ENCODE peak calls at places on chromosomes 1 and 21, in five cellular contexts. T, W, C, Z and V are unnamed samples.

GRCh38 chr1:14631421-14631820 is 32.9 kb downstream of the KAZN start:
- DNase-seq in C (no peak), T (no peak), W (no peak), Z (no peak), V (no peak)

GRCh38 chr21:44372616-44373015 is 19.2 kb downstream of the TRPM2 start:
- DNase-seq in C (no peak), T (peak; percentile 21), Z (no peak), W (no peak), V (no peak)

GRCh38 chr1:23403038-23403336 is 21.6 kb downstream of the TCEA3 start:
- DNase-seq in T (no peak), W (no peak), Z (no peak), C (peak; percentile 86), V (peak; percentile 28)

GRCh38 chr1:206466840-206467649 is 3.2 kb upstream of the IKBKE start:
- DNase-seq in Z (no peak), W (no peak), T (no peak), C (no peak), V (no peak)

GRCh38 chr21:31136891-31137290 is 98.6 kb upstream of the KRTAP19-8 start:
- DNase-seq in C (peak; percentile 74), W (no peak), T (no peak), Z (no peak), V (peak; percentile 31)

GRCh38 chr1:230842801-230843200 is 25.5 kb downstream of the C1orf198 start:
- DNase-seq in T (no peak), C (no peak), Z (no peak), W (no peak), V (peak; percentile 82)

GRCh38 chr1:151512801-151513625 is 1.8 kb downstream of the CGN start:
- DNase-seq in C (no peak), T (no peak), Z (peak; percentile 90), W (peak; percentile 87), V (no peak)

GRCh38 chr1:43444151-43444826 is 9.4 kb downstream of the HYI start:
- DNase-seq in Z (no peak), T (no peak), C (no peak), W (peak; percentile 34), V (no peak)

GRCh38 chr21:40902993-40903392 is 56.0 kb upstream of the DSCAM start:
- DNase-seq in T (no peak), W (peak; percentile 70), C (no peak), Z (no peak), V (no peak)

GRCh38 chr1:247079141-247079874 is 697 bp upstream of the ZNF670 start:
- DNase-seq in Z (no peak), T (no peak), C (no peak), W (peak; percentile 70), V (no peak)
- H3K27me3 ChIP-seq in Z (no peaks in the 10 kb centered on the region), T (no peaks in the 10 kb centered on the region), C (no peaks in the 10 kb centered on the region), W (no peaks in the 10 kb centered on the region), V (no peaks in the 10 kb centered on the region)

DNA sequence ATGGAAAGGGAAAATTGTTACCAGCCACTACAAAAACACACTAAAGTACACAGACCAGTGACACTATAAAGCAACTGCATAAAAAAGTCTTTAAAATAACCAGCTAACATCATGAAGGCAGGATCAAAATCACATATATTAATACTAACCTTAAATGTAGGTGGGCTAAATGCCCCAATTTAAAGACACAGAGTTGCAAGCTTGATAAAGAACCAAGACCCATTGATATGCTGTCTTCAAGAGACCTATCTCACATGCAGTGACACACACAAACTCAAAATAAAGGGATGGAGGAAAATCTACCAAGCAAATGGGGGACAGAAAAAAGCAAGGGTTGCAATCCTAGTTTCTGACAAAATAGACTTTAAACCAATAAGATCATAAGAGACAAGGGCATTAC is 246.3 kb downstream of the SEC16B start:
- DNase-seq in W (no peak), C (no peak), Z (no peak), T (no peak), V (no peak)
- H3K9me3 ChIP-seq in W (no peaks in the 10 kb centered on the region), C (no peaks in the 10 kb centered on the region), Z (no peaks in the 10 kb centered on the region), T (no peaks in the 10 kb centered on the region), V (no peaks in the 10 kb centered on the region)

GRCh38 chr1:157696966-157697628 is 3.5 kb downstream of the FCRL3 start:
- DNase-seq in T (no peak), Z (no peak), W (no peak), C (no peak), V (no peak)
- H3K4me3 ChIP-seq in T (no peak overlapping the region), Z (no peak overlapping the region), W (no peak overlapping the region), C (no peak overlapping the region), V (no peak overlapping the region)

GRCh38 chr1:17755120-17755519 is at the start of gene ACTL8:
- DNase-seq in W (no peak), C (no peak), Z (no peak), T (no peak), V (no peak)
- H3K27me3 ChIP-seq in W (no peaks in the 10 kb centered on the region), C (no peaks in the 10 kb centered on the region), Z (no peaks in the 10 kb centered on the region), T (no peaks in the 10 kb centered on the region), V (no peaks in the 10 kb centered on the region)

DNA sequence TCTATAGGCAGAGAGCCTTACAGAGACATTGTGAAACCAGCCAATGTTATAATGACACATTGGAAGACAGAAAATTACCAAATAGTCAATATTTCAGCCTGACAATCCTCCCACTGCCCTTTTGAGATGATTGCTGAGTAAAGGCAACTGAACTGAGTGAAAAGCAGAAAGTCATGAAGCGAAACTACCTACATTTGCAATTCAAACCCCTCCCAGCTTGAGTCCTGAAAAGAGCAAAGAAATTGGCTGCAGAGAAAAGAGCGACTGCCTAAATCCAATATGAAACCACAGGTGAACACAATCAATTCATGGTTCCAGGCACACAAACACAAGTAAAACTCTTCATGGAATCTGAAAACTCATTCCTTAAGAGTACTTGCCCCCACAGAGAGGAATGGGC is 143.4 kb upstream of the CHRM3 start:
- DNase-seq in W (no peak), Z (no peak), T (no peak), C (no peak), V (no peak)
- H3K9me3 ChIP-seq in W (no peaks in the 10 kb centered on the region), Z (no peaks in the 10 kb centered on the region), T (no peaks in the 10 kb centered on the region), C (peaks cover 8% of the 10 kb centered on the region), V (no peaks in the 10 kb centered on the region)

GRCh38 chr1:209733409-209734192 is 22.3 kb upstream of the TRAF3IP3 start:
- DNase-seq in Z (no peak), W (no peak), T (no peak), C (no peak), V (no peak)
- H3K4me3 ChIP-seq in Z (no peak overlapping the region), W (no peak overlapping the region), T (no peak overlapping the region), C (no peak overlapping the region), V (no peak overlapping the region)

GRCh38 chr1:50278961-50279360 is 144.3 kb downstream of the DMRTA2 start:
- DNase-seq in W (no peak), C (no peak), T (no peak), Z (no peak), V (no peak)

GRCh38 chr1:50275564-50275963 is 147.7 kb downstream of the DMRTA2 start:
- DNase-seq in T (no peak), Z (no peak), W (peak; percentile 54), C (no peak), V (no peak)

GRCh38 chr1:50278352-50278878 is 144.8 kb downstream of the DMRTA2 start:
- DNase-seq in C (no peak), Z (no peak), T (no peak), W (no peak), V (no peak)

DNA sequence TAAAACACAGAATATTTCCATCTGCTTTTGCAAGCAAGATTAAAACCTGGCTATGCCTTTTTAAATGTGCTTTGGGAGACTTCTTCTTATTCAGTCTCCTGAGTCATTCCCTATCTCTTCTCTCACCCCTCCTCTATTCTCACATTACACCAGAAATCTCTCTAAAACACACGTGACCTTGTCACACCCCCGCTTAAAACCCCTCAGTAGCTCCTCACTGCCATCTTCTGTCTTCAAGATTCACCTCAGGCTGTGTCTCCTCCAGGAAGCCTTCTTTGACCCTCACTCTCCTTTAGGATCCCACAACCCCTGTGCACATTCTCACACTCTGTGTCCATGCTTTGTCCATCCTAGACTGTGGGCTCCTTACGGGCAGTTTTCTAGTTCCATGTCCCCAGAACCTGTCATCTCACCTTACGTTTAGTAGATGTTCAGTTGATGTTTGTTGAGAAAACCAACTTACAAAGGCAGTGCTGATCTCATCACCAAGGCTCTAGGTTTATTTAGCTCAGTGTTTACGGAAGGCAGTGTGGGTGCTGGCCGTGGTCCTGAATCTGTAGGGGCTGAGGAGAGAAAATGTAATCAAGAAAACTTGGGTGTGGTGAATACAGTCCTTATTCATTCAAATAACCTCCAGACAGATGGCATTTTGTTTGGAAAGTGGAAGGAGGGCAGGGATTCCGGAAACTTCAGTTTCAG is 143.5 kb downstream of the DMRTA2 start:
- DNase-seq in Z (no peak), C (peak; percentile 1), T (no peak), W (peak; percentile 86), V (no peak)
- H3K27me3 ChIP-seq in Z (no peaks in the 10 kb centered on the region), C (no peaks in the 10 kb centered on the region), T (no peaks in the 10 kb centered on the region), W (no peaks in the 10 kb centered on the region), V (no peaks in the 10 kb centered on the region)

DNA sequence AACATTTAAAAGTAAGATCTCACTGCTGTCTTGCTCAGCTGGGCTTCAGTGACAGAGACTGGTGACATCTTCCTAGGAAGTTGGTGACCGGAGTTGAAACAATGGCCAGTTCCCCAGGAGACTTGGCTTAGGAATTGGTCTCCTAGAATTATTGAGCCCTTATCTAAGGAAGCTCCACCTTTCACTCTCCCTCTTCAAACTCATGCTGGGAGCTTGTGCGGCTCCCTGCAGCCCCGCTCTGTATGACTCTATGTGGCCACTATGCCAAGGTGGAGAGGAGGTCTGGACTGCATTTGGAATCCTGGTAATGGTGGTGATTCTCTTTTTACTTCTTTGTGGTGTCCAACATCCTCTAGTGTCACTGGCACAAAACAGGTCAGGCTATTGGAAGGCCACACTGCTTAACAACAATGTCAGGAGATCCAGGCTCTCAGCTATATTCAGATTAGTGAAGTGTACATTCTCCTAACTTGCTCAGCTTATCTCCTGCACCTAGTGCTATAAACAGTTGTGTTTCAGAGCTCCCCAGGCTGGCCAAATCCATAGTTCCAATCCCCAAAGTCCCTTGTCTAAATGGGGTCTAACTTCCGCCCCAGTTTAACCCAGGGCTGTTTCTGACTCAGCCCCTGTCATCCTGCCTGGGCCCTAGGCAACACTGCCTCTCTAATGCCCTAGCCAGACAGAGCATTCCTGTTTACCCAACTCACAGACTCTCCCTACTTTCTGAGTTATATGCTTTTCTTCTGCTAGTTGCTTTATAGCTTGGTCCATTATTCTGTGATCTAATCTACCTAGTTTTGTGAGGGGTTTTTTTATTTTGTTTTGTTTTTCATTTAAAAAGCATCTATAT is 18.3 kb downstream of the ATP2B4 start:
- DNase-seq in Z (no peak), T (peak; percentile 57), C (peak; percentile 79), W (peak; percentile 64), V (no peak)
- H3K9me3 ChIP-seq in Z (no peaks in the 10 kb centered on the region), T (no peaks in the 10 kb centered on the region), C (no peaks in the 10 kb centered on the region), W (no peaks in the 10 kb centered on the region), V (no peaks in the 10 kb centered on the region)

GRCh38 chr21:29942033-29942432 is 2.2 kb upstream of the GRIK1 start:
- DNase-seq in W (no peak), T (no peak), Z (no peak), C (no peak), V (no peak)

GRCh38 chr21:29943885-29944284 is 4.1 kb upstream of the GRIK1 start:
- DNase-seq in Z (no peak), T (no peak), C (no peak), W (peak; percentile 51), V (no peak)

GRCh38 chr21:29938968-29939858 is 583 bp downstream of the GRIK1 start:
- DNase-seq in Z (no peak), T (no peak), C (no peak), W (peak; percentile 78), V (peak; percentile 6)

GRCh38 chr21:29940993-29941392 is 1.2 kb upstream of the GRIK1 start:
- DNase-seq in Z (no peak), T (no peak), W (no peak), C (no peak), V (no peak)

GRCh38 chr21:29939859-29940245 is at the start of gene GRIK1:
- DNase-seq in C (no peak), T (no peak), W (peak; percentile 67), Z (no peak), V (peak; percentile 28)
- H3K4me3 ChIP-seq in C (no peak within 1 kb of the TSS), T (peak within 1 kb of the TSS; percentile 4), W (peak within 1 kb of the TSS; percentile 85), Z (no peak within 1 kb of the TSS), V (peak within 1 kb of the TSS; percentile 9)